ENCODE peak calls at places on chromosomes 1 and 21, in eight cellular contexts. E is effector memory CD4-positive, alpha-beta T cell; Y is Calu3; R is activated CD8-positive, alpha-beta memory T cell treated with anti-CD3 and anti-CD28 coated beads, Interleukin-2, amount 50 U/mL, for 48 hours; Z is activated T-helper 9 cell treated with anti-CD3 and anti-CD28 coated beads, Interleukin-2, amount 50 U/mL, for 16 hours; F is dorsolateral prefrontal cortex; X is mucosa of gallbladder; D is tibial artery. C is an unnamed sample.

GRCh38 chr1:209576798-209577197 is 6.7 kb upstream of the CAMK1G start:
- DNase-seq in E (peak; percentile 52), Y (peak; percentile 93), R (peak; percentile 88), Z (peak; percentile 52), F (peak; percentile 86), X (peak; percentile 82), D (peak; percentile 73), C (no peak)

GRCh38 chr1:39129514-39129913 is 75.0 kb upstream of the MACF1 start:
- DNase-seq in E (no peak), Y (peak; percentile 13), R (no peak), Z (no peak), F (no peak), X (no peak), D (no peak), C (no peak)

GRCh38 chr21:26332873-26333272 is 162.3 kb upstream of the APP start:
- DNase-seq in E (no peak), Y (no peak), R (no peak), Z (no peak), F (no peak), X (no peak), D (no peak), C (no peak)

GRCh38 chr1:32204943-32205361 is 519 bp upstream of the IQCC start:
- DNase-seq in E (no peak), Y (peak; percentile 13), R (no peak), Z (no peak), F (peak; percentile 38), X (no peak), D (no peak), C (no peak)

GRCh38 chr1:219741011-219741859 is 128.3 kb upstream of the ZC3H11B start:
- DNase-seq in E (no peak), Y (no peak), R (no peak), Z (no peak), F (no peak), X (no peak), D (no peak), C (no peak)

GRCh38 chr1:156812293-156812990 is 4.2 kb downstream of the SH2D2A start:
- DNase-seq in E (no peak), Y (no peak), R (no peak), Z (no peak), F (no peak), X (no peak), D (no peak), C (peak; percentile 18)

GRCh38 chr1:225447001-225447615 is 19.3 kb upstream of the LBR start:
- DNase-seq in E (no peak), Y (no peak), R (peak; percentile 48), Z (no peak), F (no peak), X (no peak), D (no peak), C (no peak)

GRCh38 chr1:159441360-159441759 is 1.8 kb downstream of the OR10J1 start:
- DNase-seq in E (no peak), Y (no peak), R (no peak), Z (no peak), F (no peak), X (no peak), D (no peak), C (no peak)

GRCh38 chr1:41342774-41343355 is 18.4 kb upstream of the FOXO6 start:
- DNase-seq in E (no peak), Y (no peak), R (peak; percentile 15), Z (no peak), F (no peak), X (no peak), D (no peak), C (no peak)

GRCh38 chr1:219189021-219189824 is 15.5 kb downstream of the LYPLAL1 start:
- DNase-seq in E (no peak), Y (no peak), R (no peak), Z (no peak), F (no peak), X (no peak), D (no peak), C (no peak)

GRCh38 chr21:30839304-30839703 is 9.7 kb upstream of the KRTAP7-1 start:
- DNase-seq in E (no peak), Y (no peak), R (peak; percentile 54), Z (no peak), F (no peak), X (peak; percentile 25), D (no peak), C (no peak)

GRCh38 chr1:151790940-151791651 is 796 bp upstream of the TDRKH start:
- DNase-seq in E (peak; percentile 11), Y (peak; percentile 22), R (peak; percentile 63), Z (no peak), F (no peak), X (no peak), D (no peak), C (no peak)

GRCh38 chr1:93735722-93736121 is 54.1 kb upstream of the BCAR3 start:
- DNase-seq in E (no peak), Y (no peak), R (no peak), Z (no peak), F (no peak), X (no peak), D (no peak), C (no peak)

GRCh38 chr1:116498789-116499628 is 71.8 kb downstream of the CD58 start:
- DNase-seq in E (no peak), Y (peak; percentile 75), R (no peak), Z (peak; percentile 19), F (no peak), X (peak; percentile 71), D (no peak), C (no peak)

GRCh38 chr1:59917026-59917784 is 9.4 kb downstream of the CYP2J2 start:
- DNase-seq in E (no peak), Y (no peak), R (no peak), Z (no peak), F (peak; percentile 79), X (no peak), D (no peak), C (no peak)

C was measured in RWPE2.